ENCODE peak calls at places on chromosomes 16 and 17, in seven cellular contexts. V is IMR-90, A is neuronal stem cell, R is mesendoderm, B is H1, X is H9, M is mesenchymal stem cell. O is an unnamed sample.

GRCh38 chr16:66238696-66239095 is 127.8 kb upstream of the CDH5 start:
- DNase-seq in V (no peak), A (no peak), R (no peak), B (no peak), X (no peak), M (no peak), O (no peak)

GRCh38 chr16:54210437-54211081 is 76.0 kb downstream of the IRX3 start:
- DNase-seq in V (no peak), A (no peak), R (no peak), B (no peak), X (no peak), M (no peak), O (no peak)

GRCh38 chr17:66431910-66432309 is 129.5 kb downstream of the PRKCA start:
- DNase-seq in V (peak), A (no peak), R (no peak), B (no peak), X (no peak), M (peak), O (peak)

GRCh38 chr17:50787106-50787505 is 19.8 kb upstream of the ANKRD40CL start:
- DNase-seq in V (no peak), A (no peak), R (no peak), B (no peak), X (no peak), M (no peak), O (peak)

GRCh38 chr16:85466989-85467388 is 146.1 kb upstream of the GSE1 start:
- DNase-seq in V (no peak), A (no peak), R (no peak), B (no peak), X (no peak), M (no peak), O (no peak)

GRCh38 chr16:29804455-29805231 is 1.7 kb upstream of the MAZ start:
- DNase-seq in V (no peak), A (no peak), R (peak), B (no peak), X (no peak), M (peak), O (no peak)

GRCh38 chr17:17999364-18000007 is 26.8 kb downstream of the DRC3 start:
- DNase-seq in V (peak), A (no peak), R (no peak), B (no peak), X (no peak), M (peak), O (no peak)

GRCh38 chr17:50893183-50893993 is 27.2 kb upstream of the TOB1 start:
- DNase-seq in V (peak), A (no peak), R (no peak), B (no peak), X (no peak), M (peak), O (no peak)

GRCh38 chr16:68999114-68999513 is 106.3 kb upstream of the HAS3 start:
- DNase-seq in V (no peak), A (no peak), R (no peak), B (no peak), X (no peak), M (no peak), O (peak)

GRCh38 chr17:14301279-14301760 is 439 bp downstream of the HS3ST3B1 start:
- DNase-seq in V (no peak), A (no peak), R (no peak), B (no peak), X (no peak), M (no peak), O (no peak)

GRCh38 chr17:77834170-77835115 is 124.1 kb upstream of the TNRC6C start:
- DNase-seq in V (peak), A (no peak), R (peak), B (no peak), X (peak), M (peak), O (peak)

GRCh38 chr17:51435641-51436091 is 175.3 kb downstream of the UTP18 start:
- DNase-seq in V (peak), A (peak), R (peak), B (peak), X (peak), M (no peak), O (no peak)

GRCh38 chr17:31266042-31266441 is 31.0 kb downstream of the OMG start:
- DNase-seq in V (no peak), A (no peak), R (peak), B (no peak), X (no peak), M (peak), O (peak)

GRCh38 chr17:66038125-66038524 is 153.8 kb downstream of the CEP112 start:
- DNase-seq in V (no peak), A (no peak), R (no peak), B (no peak), X (no peak), M (no peak), O (no peak)

GRCh38 chr16:66717112-66717675 is 20.7 kb upstream of the CMTM4 start:
- DNase-seq in V (peak), A (no peak), R (peak), B (no peak), X (peak), M (peak), O (peak)

GRCh38 chr17:27630607-27631408 is at the start of gene LGALS9:
- DNase-seq in V (peak), A (no peak), R (no peak), B (no peak), X (no peak), M (peak), O (peak)

GRCh38 chr17:78899361-78900260 is 3.4 kb downstream of the CEP295NL start:
- DNase-seq in V (no peak), A (no peak), R (peak), B (no peak), X (peak), M (no peak), O (peak)

GRCh38 chr16:31528726-31529397 is 1.2 kb downstream of the AHSP start:
- DNase-seq in V (peak), A (no peak), R (peak), B (no peak), X (peak), M (no peak), O (no peak)

GRCh38 chr17:58318627-58319180 is 9.9 kb downstream of the TSPOAP1 start:
- DNase-seq in V (no peak), A (no peak), R (no peak), B (no peak), X (no peak), M (no peak), O (no peak)

GRCh38 chr16:80084614-80085013 is 456.2 kb upstream of the DYNLRB2 start:
- DNase-seq in V (no peak), A (peak), R (peak), B (peak), X (peak), M (peak), O (peak)

GRCh38 chr16:8103649-8104289 is 486.5 kb downstream of the TMEM114 start:
- DNase-seq in V (no peak), A (no peak), R (no peak), B (no peak), X (no peak), M (no peak), O (no peak)

GRCh38 chr17:39591958-39592954 is 15.5 kb downstream of the NEUROD2 start:
- DNase-seq in V (peak), A (peak), R (peak), B (no peak), X (peak), M (peak), O (peak)

GRCh38 chr17:21252875-21253645 is at the start of gene NATD1:
- DNase-seq in V (peak), A (peak), R (peak), B (peak), X (peak), M (peak), O (peak)

GRCh38 chr17:65143899-65144590 is 6.9 kb downstream of the RGS9 start:
- DNase-seq in V (no peak), A (no peak), R (no peak), B (no peak), X (no peak), M (no peak), O (no peak)

GRCh38 chr17:66426397-66427033 is 124.1 kb downstream of the PRKCA start:
- DNase-seq in V (peak), A (no peak), R (peak), B (no peak), X (peak), M (no peak), O (peak)

GRCh38 chr16:66203476-66203875 is 163.0 kb upstream of the CDH5 start:
- DNase-seq in V (no peak), A (no peak), R (no peak), B (no peak), X (no peak), M (no peak), O (no peak)

GRCh38 chr16:20792216-20792615 is 14.1 kb downstream of the ERI2 start:
- DNase-seq in V (peak), A (no peak), R (no peak), B (no peak), X (no peak), M (no peak), O (no peak)

GRCh38 chr16:65922923-65923322 is 443.6 kb upstream of the CDH5 start:
- DNase-seq in V (no peak), A (no peak), R (no peak), B (no peak), X (no peak), M (no peak), O (no peak)

GRCh38 chr17:29597361-29598172 is 4.6 kb downstream of the ANKRD13B start:
- DNase-seq in V (no peak), A (no peak), R (no peak), B (no peak), X (no peak), M (no peak), O (no peak)
- H4K8ac ChIP-seq in V (no peak), A (no peak), R (no peak), B (peak), X (no peak), M (peak), O (no peak)

GRCh38 chr17:3959921-3960601 is 4.2 kb downstream of the ATP2A3 start:
- DNase-seq in V (no peak), A (no peak), R (no peak), B (no peak), X (no peak), M (no peak), O (no peak)
- H3K4me2 ChIP-seq in V (no peak), A (no peak), R (no peak), B (no peak), X (no peak), M (no peak), O (no peak)

GRCh38 chr16:56672761-56673536 is 3.3 kb downstream of the MT1H start:
- DNase-seq in V (peak), A (no peak), R (no peak), B (no peak), X (no peak), M (no peak), O (no peak)

GRCh38 chr16:56673916-56674315 is 4.3 kb downstream of the MT1H start:
- DNase-seq in V (peak), A (no peak), R (peak), B (no peak), X (peak), M (peak), O (peak)

GRCh38 chr16:56669840-56670639 is 426 bp downstream of the MT1H start:
- DNase-seq in V (no peak), A (no peak), R (no peak), B (no peak), X (peak), M (no peak), O (no peak)

GRCh38 chr16:56670640-56670934 is 973 bp downstream of the MT1H start:
- DNase-seq in V (no peak), A (no peak), R (no peak), B (no peak), X (no peak), M (no peak), O (no peak)

GRCh38 chr16:56671706-56672105 is 2.1 kb downstream of the MT1H start:
- DNase-seq in V (peak), A (no peak), R (no peak), B (no peak), X (no peak), M (no peak), O (no peak)
- H2AK5ac ChIP-seq in V (peak), A (no peak), R (no peak), B (no peak), X (no peak), M (no peak), O (no peak)

GRCh38 chr16:22308824-22309520 is 11.8 kb downstream of the POLR3E start:
- DNase-seq in V (no peak), A (no peak), R (no peak), B (no peak), X (no peak), M (no peak), O (no peak)
- H4K8ac ChIP-seq in V (no peak), A (no peak), R (no peak), B (no peak), X (no peak), M (no peak), O (no peak)

DNA sequence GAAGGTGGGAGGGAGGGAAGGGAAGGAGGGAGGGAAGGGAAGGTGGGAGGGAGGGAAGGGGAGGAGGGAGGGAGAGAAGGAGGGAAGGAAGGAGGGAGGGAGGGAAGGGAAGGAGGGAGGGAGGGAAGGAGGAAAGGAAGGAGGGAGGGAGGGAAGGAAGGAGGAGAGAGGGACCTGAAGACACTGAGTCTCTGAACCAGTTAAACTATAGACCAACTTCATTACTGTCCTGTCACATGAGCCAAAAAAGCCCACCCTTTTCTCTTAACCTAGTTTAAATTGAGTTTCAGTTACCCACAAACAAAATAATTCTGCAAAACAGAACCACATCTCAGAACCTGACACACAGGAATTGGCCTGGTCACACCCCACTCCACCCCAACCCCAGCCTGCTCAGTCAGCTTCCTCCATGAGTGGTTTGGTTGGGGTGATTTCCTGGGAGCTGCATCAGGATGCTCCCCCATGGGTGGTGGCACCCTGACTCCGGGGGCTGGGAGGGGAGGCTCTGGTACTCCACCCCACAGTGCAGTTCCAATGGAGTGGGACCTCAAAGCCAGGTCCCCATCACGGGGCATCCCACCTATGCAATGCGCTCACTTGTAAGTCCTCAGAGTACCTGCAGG is 4.7 kb upstream of the PRR29 start:
- DNase-seq in V (no peak), A (no peak), R (no peak), B (no peak), X (peak), M (no peak), O (no peak)
- H3K4me2 ChIP-seq in V (no peak), A (no peak), R (no peak), B (no peak), X (no peak), M (no peak), O (no peak)

DNA sequence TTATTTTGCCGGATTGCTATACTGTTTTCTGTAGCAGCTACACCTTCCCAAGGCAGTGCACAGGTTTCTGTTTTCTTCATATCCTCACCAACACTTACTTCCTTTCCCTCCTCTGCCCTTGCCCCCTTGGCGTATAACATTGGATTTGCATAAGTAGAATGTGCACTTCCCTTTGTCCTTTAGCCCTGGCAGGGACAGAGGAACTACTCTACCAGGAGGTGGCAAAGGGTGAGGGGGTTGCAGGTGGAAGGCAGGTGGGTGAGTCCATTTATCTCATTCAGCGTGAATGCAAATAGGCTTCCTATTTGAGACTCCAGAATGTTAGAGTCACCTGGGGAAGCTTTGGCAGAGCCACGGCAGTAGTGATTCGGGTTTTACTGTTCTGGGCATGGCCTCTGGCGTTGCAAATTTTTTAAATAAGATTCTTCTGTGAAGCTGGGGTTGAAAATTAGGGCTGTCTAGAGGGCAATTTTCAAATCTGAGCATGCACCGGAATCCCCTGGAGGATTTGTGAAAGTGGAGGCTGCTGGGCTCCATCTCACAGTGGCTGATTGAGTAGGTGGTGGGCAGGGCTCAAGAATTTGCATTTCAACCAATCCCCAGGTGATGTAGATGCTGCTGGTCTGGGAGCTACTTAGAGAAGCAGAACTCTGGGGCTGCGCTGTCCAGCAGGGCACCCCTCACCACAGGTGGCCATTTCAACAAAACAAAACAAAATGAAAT is 84.7 kb downstream of the PLCG2 start:
- DNase-seq in V (no peak), A (no peak), R (peak), B (no peak), X (peak), M (no peak), O (no peak)
- H2AK5ac ChIP-seq in V (no peak), A (no peak), R (no peak), B (no peak), X (no peak), M (no peak), O (no peak)

DNA sequence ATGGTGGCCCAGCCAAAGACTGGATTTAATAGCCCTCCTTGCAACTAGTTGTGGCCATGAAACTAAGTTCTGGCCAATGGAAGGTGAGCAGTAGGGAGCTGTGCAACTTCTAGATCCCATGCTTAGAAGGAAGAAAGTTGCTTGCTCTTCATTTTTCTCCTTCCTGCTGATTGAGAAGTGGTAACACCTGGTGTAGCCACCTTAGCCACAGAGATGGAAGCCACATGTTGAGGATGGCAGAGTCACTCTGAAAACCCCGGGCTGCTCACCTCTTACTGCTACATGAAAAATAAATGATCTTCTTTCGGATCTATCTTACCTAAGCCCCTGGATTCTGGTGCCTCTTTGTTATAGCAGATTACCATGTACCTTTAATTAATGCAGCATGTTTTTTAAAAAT is 10.3 kb upstream of the ATP5MC1 start:
- DNase-seq in V (no peak), A (no peak), R (no peak), B (no peak), X (no peak), M (no peak), O (no peak)
- H4K8ac ChIP-seq in V (no peak), A (no peak), R (no peak), B (no peak), X (no peak), M (no peak), O (no peak)

GRCh38 chr16:24075302-24075701 is 180.8 kb upstream of the CACNG3 start:
- DNase-seq in V (no peak), A (no peak), R (no peak), B (no peak), X (peak), M (no peak), O (no peak)

GRCh38 chr16:24070851-24071250 is 185.3 kb upstream of the CACNG3 start:
- DNase-seq in V (peak), A (peak), R (peak), B (peak), X (peak), M (no peak), O (peak)

GRCh38 chr16:24074574-24074973 is 181.6 kb upstream of the CACNG3 start:
- DNase-seq in V (no peak), A (no peak), R (no peak), B (no peak), X (peak), M (no peak), O (peak)

GRCh38 chr16:24071990-24072389 is 184.1 kb upstream of the CACNG3 start:
- DNase-seq in V (no peak), A (no peak), R (no peak), B (no peak), X (peak), M (no peak), O (peak)

GRCh38 chr16:24073321-24073720 is 182.8 kb upstream of the CACNG3 start:
- DNase-seq in V (no peak), A (no peak), R (no peak), B (no peak), X (no peak), M (no peak), O (peak)
- H3K4me2 ChIP-seq in V (no peak), A (no peak), R (no peak), B (no peak), X (no peak), M (no peak), O (no peak)

DNA sequence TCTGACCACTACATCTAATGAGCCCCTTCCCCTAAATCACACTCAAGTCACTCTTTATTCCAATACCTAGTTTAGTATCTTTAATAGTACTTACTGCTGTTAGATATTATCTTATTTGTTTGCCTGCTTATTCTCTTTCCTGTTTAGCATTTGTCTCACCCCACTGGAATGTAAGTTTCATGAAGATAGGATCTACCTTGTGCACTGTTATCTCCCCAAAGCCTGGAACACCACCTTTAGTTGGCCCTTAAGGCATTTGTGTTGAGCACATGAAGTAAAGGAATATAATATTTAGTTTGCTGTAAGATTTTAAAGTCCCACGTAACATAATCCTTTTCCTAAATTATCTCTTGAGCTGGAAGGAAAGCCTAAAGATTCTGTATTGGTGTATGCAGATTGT is 50.2 kb downstream of the VPS35L start:
- DNase-seq in V (no peak), A (no peak), R (peak), B (no peak), X (no peak), M (no peak), O (peak)
- H2AK5ac ChIP-seq in V (no peak), A (no peak), R (no peak), B (no peak), X (no peak), M (no peak), O (no peak)

O was measured in trophoblast cell.